ENCODE peak calls at places on chromosomes 2 and 18, in five cellular contexts. O is heart left ventricle, T is RWPE2, H is lung, I is fibroblast of lung. E is an unnamed sample.

GRCh38 chr2:106053581-106053980 is 140.5 kb downstream of the UXS1 start:
- DNase-seq in O (no peak), T (no peak), H (no peak), I (no peak), E (no peak)

GRCh38 chr2:44596537-44597320 is 235.0 kb downstream of the CAMKMT start:
- DNase-seq in O (no peak), T (no peak), H (no peak), I (no peak), E (no peak)

GRCh38 chr2:13650586-13651180 is 933.9 kb downstream of the TRIB2 start:
- DNase-seq in O (no peak), T (no peak), H (no peak), I (no peak), E (no peak)

GRCh38 chr2:57396364-57397098 is 650.1 kb upstream of the VRK2 start:
- DNase-seq in O (no peak), T (no peak), H (no peak), I (no peak), E (no peak)

GRCh38 chr2:188291142-188291616 is 495 bp upstream of the GULP1 start:
- DNase-seq in O (no peak), T (no peak), H (no peak), I (peak; percentile 44), E (no peak)

GRCh38 chr18:79510046-79510685 is 114.4 kb downstream of the NFATC1 start:
- DNase-seq in O (no peak), T (peak; percentile 27), H (no peak), I (no peak), E (no peak)

GRCh38 chr2:233139875-233140585 is 79.9 kb downstream of the INPP5D start:
- DNase-seq in O (no peak), T (peak; percentile 8), H (no peak), I (no peak), E (no peak)

GRCh38 chr2:63902149-63902548 is 60.5 kb downstream of the UGP2 start:
- DNase-seq in O (no peak), T (no peak), H (no peak), I (no peak), E (no peak)

GRCh38 chr18:12362473-12363174 is 14.4 kb downstream of the AFG3L2 start:
- DNase-seq in O (no peak), T (no peak), H (no peak), I (no peak), E (no peak)

GRCh38 chr2:84676295-84676694 is 160.0 kb downstream of the DNAH6 start:
- DNase-seq in O (no peak), T (no peak), H (no peak), I (peak; percentile 71), E (no peak)

GRCh38 chr18:34207344-34207851 is 17.3 kb downstream of the NOL4 start:
- DNase-seq in O (no peak), T (no peak), H (no peak), I (no peak), E (no peak)

GRCh38 chr18:44601447-44601846 is 79.2 kb upstream of the SETBP1 start:
- DNase-seq in O (no peak), T (peak; percentile 71), H (no peak), I (peak; percentile 85), E (no peak)

GRCh38 chr2:33307659-33308311 is 168.7 kb upstream of the RASGRP3 start:
- DNase-seq in O (no peak), T (no peak), H (no peak), I (no peak), E (no peak)
- H3K9me3 ChIP-seq in O (no peaks in the 10 kb centered on the region), T (no peaks in the 10 kb centered on the region), H (no peaks in the 10 kb centered on the region), I (no peaks in the 10 kb centered on the region), E (no peaks in the 10 kb centered on the region)

DNA sequence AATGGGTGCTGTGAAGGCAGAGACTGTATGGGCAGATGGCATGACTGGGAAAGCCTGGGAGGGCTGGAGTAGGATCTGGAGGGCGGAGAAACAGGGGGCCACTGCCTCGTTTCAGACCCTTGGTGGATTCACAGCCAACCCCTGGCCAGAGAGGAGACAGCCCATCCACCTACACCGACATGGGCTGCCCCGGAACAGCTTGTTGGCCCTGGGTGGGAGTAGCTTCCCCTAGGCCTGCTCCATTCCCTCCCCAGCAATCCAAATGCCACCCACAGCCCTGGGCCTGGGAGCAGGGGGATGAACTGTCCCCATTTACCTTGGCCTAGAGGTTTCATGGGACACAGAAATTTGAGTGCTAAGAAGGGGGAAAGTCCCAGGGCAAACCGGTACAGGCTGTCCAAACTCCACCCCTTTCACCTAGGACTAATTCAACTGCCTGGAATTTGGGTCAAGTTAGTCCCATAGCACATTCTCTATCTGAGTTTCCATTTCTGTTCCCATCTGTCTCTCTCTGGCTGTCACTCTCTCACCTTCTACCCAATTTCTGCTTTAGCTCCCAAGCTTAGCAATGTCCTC is 37.0 kb downstream of the LBH start:
- DNase-seq in O (no peak), T (no peak), H (no peak), I (no peak), E (no peak)
- H3K4me1 ChIP-seq in O (peaks cover 18% of the 10 kb centered on the region), T (peaks cover 14% of the 10 kb centered on the region), H (peaks cover 13% of the 10 kb centered on the region), I (peaks cover 14% of the 10 kb centered on the region), E (peaks cover 42% of the 10 kb centered on the region)

GRCh38 chr2:151374426-151374825 is 17.0 kb downstream of the TNFAIP6 start:
- DNase-seq in O (no peak), T (no peak), H (no peak), I (peak; percentile 92), E (no peak)
- H3K4me3 ChIP-seq in O (no peak overlapping the region), T (no peak overlapping the region), H (no peak overlapping the region), I (no peak overlapping the region), E (no peak overlapping the region)

GRCh38 chr2:88686320-88686719 is 5.2 kb upstream of the RPIA start:
- DNase-seq in O (no peak), T (no peak), H (no peak), I (no peak), E (no peak)
- H3K9me3 ChIP-seq in O (peaks cover 7% of the 10 kb centered on the region), T (no peaks in the 10 kb centered on the region), H (no peaks in the 10 kb centered on the region), I (no peaks in the 10 kb centered on the region), E (peaks cover 8% of the 10 kb centered on the region)

DNA sequence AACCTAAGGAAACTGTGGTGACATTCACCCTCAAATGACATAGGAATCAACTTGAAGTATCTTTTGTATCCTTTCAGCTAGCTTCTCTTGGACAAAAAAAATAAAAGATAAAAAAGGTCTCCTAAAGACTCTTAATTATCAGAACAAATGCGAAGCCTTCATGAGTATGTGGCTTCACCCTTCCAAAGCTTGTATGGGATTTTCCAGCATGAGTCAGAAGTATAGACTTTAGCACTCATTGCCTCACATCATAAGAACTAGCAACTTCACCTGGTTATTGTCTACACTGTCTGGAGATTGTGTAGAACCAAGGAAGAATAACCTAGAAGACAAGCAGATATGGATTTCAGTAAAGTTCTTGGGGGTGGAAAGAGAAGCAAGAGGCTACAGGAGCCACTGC is 135.5 kb downstream of the LAMA3 start:
- DNase-seq in O (no peak), T (no peak), H (no peak), I (peak; percentile 65), E (no peak)
- H3K4me1 ChIP-seq in O (peaks cover 18% of the 10 kb centered on the region), T (peaks cover 47% of the 10 kb centered on the region), H (no peaks in the 10 kb centered on the region), I (no peaks in the 10 kb centered on the region), E (peaks cover 7% of the 10 kb centered on the region)

DNA sequence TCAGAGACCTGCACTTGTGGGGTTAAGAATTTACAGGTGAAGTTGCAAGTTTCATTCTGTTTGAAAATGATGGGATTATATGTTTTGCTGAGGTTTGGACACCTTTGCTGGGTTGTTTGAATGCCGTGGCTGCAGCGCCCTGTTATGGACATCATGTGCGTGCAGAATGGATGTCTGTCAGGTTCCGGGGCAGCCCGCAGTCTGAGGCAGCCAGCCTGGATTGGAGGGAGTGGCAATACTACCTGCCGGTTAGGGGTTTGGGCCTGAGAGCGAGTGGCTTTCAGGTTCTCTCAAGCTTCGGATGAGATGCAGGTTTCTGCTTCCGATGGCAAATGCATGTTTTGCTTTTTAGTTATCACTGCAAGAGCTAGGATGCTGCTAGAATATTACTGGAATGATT is 1.1 kb downstream of the CASP8 start:
- DNase-seq in O (no peak), T (no peak), H (peak; percentile 28), I (no peak), E (peak; percentile 46)
- H3K4me3 ChIP-seq in O (peak overlapping the region; percentile 38), T (no peak overlapping the region), H (peak overlapping the region; percentile 3), I (no peak overlapping the region), E (peak overlapping the region; percentile 100)

E was measured in CD4-positive, CD25-positive, alpha-beta regulatory T cell.